ENCODE peak calls at places on chromosome 14, in seven cellular contexts. Y is IMR-90, V is left ventricle myocardium inferior, R is cardiac muscle cell, G is fibroblast of lung, E is PC-3, Z is A549. H is an unnamed sample.

GRCh38 chr14:95150910-95151309 is 6.4 kb downstream of the DICER1 start:
- DNase-seq in Y (no peak), V (no peak), R (no peak), G (no peak), E (no peak), Z (no peak), H (no peak)

GRCh38 chr14:99757331-99758070 is 35.7 kb upstream of the EML1 start:
- DNase-seq in Y (peak; percentile 99), V (no peak), R (peak; percentile 71), G (peak; percentile 96), E (peak; percentile 98), Z (peak; percentile 66), H (no peak)

GRCh38 chr14:61526405-61527312 is 168.7 kb upstream of the HIF1A start:
- DNase-seq in Y (no peak), V (peak; percentile 59), R (no peak), G (no peak), E (peak; percentile 95), Z (no peak), H (no peak)

GRCh38 chr14:66495214-66496098 is 9.3 kb downstream of the CCDC196 start:
- DNase-seq in Y (peak; percentile 71), V (no peak), R (peak; percentile 83), G (peak; percentile 83), E (peak; percentile 70), Z (peak; percentile 40), H (peak; percentile 19)

GRCh38 chr14:54395716-54396115 is 1.1 kb upstream of the CDKN3 start:
- DNase-seq in Y (no peak), V (no peak), R (no peak), G (no peak), E (no peak), Z (no peak), H (no peak)

GRCh38 chr14:52354257-52354656 is 40.1 kb downstream of the PTGER2 start:
- DNase-seq in Y (no peak), V (no peak), R (no peak), G (peak; percentile 53), E (peak; percentile 54), Z (no peak), H (no peak)

GRCh38 chr14:51860164-51860835 is at the start of gene GNG2:
- DNase-seq in Y (peak; percentile 75), V (peak; percentile 87), R (peak; percentile 92), G (peak; percentile 78), E (peak; percentile 73), Z (peak; percentile 40), H (peak; percentile 82)

GRCh38 chr14:76919811-76920571 is 93.8 kb downstream of the LRRC74A start:
- DNase-seq in Y (peak; percentile 88), V (peak; percentile 48), R (peak; percentile 95), G (peak; percentile 91), E (peak; percentile 53), Z (no peak), H (no peak)

GRCh38 chr14:93880025-93880820 is 46.9 kb upstream of the FAM181A start:
- DNase-seq in Y (no peak), V (no peak), R (peak; percentile 50), G (no peak), E (no peak), Z (no peak), H (no peak)

GRCh38 chr14:77508876-77509275 is 10.3 kb upstream of the ISM2 start:
- DNase-seq in Y (no peak), V (no peak), R (no peak), G (no peak), E (peak; percentile 64), Z (no peak), H (no peak)

GRCh38 chr14:67532998-67533753 is at the start of gene PLEKHH1:
- DNase-seq in Y (peak; percentile 57), V (peak; percentile 80), R (peak; percentile 72), G (peak; percentile 51), E (peak; percentile 80), Z (peak; percentile 87), H (peak; percentile 11)

GRCh38 chr14:58362798-58363412 is 32.8 kb upstream of the TOMM20L start:
- DNase-seq in Y (peak; percentile 17), V (no peak), R (peak; percentile 45), G (peak; percentile 32), E (peak; percentile 85), Z (peak; percentile 18), H (no peak)

GRCh38 chr14:34457186-34457585 is 4.9 kb downstream of the SPTSSA start:
- DNase-seq in Y (no peak), V (no peak), R (no peak), G (no peak), E (no peak), Z (no peak), H (no peak)

GRCh38 chr14:21091784-21092146 is 6.7 kb downstream of the ZNF219 start:
- DNase-seq in Y (no peak), V (no peak), R (no peak), G (no peak), E (no peak), Z (no peak), H (no peak)

GRCh38 chr14:76260749-76261148 is 109.0 kb downstream of the GPATCH2L start:
- DNase-seq in Y (no peak), V (no peak), R (no peak), G (no peak), E (no peak), Z (no peak), H (no peak)

GRCh38 chr14:104972301-104973211 is 5.6 kb downstream of the AHNAK2 start:
- DNase-seq in Y (no peak), V (peak; percentile 17), R (no peak), G (peak; percentile 57), E (peak; percentile 97), Z (peak; percentile 79), H (no peak)

GRCh38 chr14:104460920-104461651 is 118.5 kb upstream of the C14orf180 start:
- DNase-seq in Y (no peak), V (no peak), R (peak; percentile 9), G (no peak), E (no peak), Z (no peak), H (no peak)

GRCh38 chr14:77241955-77242354 is 29.1 kb downstream of the NGB start:
- DNase-seq in Y (no peak), V (no peak), R (peak; percentile 2), G (no peak), E (peak; percentile 35), Z (no peak), H (no peak)

GRCh38 chr14:50726372-50727107 is 58.4 kb upstream of the SAV1 start:
- DNase-seq in Y (peak; percentile 89), V (no peak), R (peak; percentile 68), G (peak; percentile 81), E (peak; percentile 77), Z (no peak), H (no peak)
- H3K27ac ChIP-seq in Y (peak overlapping the region; percentile 24), V (no peak overlapping the region), R (no peak overlapping the region), G (peak overlapping the region; percentile 48), E (peak overlapping the region; percentile 48), Z (no peak overlapping the region), H (peak overlapping the region; percentile 7)

GRCh38 chr14:90797451-90797850 is 18.8 kb downstream of the TTC7B start:
- DNase-seq in Y (no peak), V (no peak), R (peak; percentile 37), G (no peak), E (no peak), Z (no peak), H (no peak)

GRCh38 chr14:90795744-90796143 is 20.5 kb downstream of the TTC7B start:
- DNase-seq in Y (peak; percentile 93), V (no peak), R (peak; percentile 74), G (peak; percentile 77), E (peak; percentile 91), Z (no peak), H (no peak)

GRCh38 chr14:90796319-90796718 is 19.9 kb downstream of the TTC7B start:
- DNase-seq in Y (no peak), V (no peak), R (no peak), G (no peak), E (no peak), Z (no peak), H (no peak)

GRCh38 chr14:90799420-90799819 is 16.8 kb downstream of the TTC7B start:
- DNase-seq in Y (no peak), V (no peak), R (no peak), G (no peak), E (no peak), Z (no peak), H (no peak)

GRCh38 chr14:90797919-90798318 is 18.3 kb downstream of the TTC7B start:
- DNase-seq in Y (no peak), V (no peak), R (no peak), G (no peak), E (no peak), Z (no peak), H (no peak)
- H3K27ac ChIP-seq in Y (no peak overlapping the region), V (no peak overlapping the region), R (no peak overlapping the region), G (no peak overlapping the region), E (no peak overlapping the region), Z (no peak overlapping the region), H (no peak overlapping the region)

GRCh38 chr14:90520326-90520725 is 123.5 kb downstream of the CALM1 start:
- DNase-seq in Y (no peak), V (no peak), R (no peak), G (no peak), E (no peak), Z (no peak), H (no peak)

GRCh38 chr14:90518941-90519256 is 122.1 kb downstream of the CALM1 start:
- DNase-seq in Y (peak; percentile 11), V (no peak), R (peak; percentile 45), G (no peak), E (peak; percentile 52), Z (no peak), H (no peak)

GRCh38 chr14:90519262-90519920 is 122.6 kb downstream of the CALM1 start:
- DNase-seq in Y (no peak), V (no peak), R (no peak), G (no peak), E (no peak), Z (no peak), H (no peak)

GRCh38 chr14:90517431-90517841 is 120.6 kb downstream of the CALM1 start:
- DNase-seq in Y (no peak), V (no peak), R (no peak), G (no peak), E (no peak), Z (no peak), H (no peak)

DNA sequence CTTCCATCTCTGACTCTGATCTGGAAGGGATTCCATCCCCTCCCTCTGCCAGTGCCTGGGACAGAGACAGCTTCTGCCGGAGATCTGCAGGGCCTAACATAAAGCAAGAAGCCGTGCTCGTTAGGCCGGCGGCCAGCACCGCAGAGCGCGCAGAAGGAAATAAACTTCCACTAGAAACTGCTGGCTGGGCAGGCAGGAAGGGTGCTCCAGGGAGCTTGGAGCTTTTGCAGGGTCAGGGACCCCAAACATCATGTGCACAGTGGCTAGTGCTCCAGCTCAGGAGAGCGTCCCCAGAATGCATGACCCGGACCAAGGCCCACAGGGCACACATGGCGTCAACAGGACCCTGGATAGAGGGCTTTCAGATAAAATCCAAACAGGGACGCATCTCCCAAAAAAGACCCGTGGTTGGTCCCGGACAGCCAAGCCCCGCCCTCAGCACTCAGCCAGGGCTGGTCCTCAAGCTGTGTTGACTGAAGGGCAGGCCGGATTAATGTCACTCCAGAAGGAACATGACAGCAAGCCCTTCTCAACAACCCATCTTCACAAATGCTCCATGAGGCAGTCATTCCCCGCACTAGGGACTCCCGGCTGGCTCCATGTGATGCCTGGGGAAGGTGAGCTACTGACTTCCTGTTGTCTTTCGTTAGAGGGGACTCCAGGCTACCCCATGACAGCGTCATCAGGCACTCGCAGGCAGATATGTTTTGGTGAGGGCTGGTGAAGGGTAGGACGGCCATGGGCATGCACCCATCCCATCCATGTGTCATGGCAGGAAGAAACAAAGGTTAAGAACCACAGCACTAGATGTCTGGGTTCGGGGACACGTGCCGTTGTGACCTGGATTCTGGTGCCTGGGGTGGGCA is 121.5 kb downstream of the CALM1 start:
- DNase-seq in Y (no peak), V (no peak), R (peak; percentile 14), G (no peak), E (no peak), Z (no peak), H (no peak)
- H3K27ac ChIP-seq in Y (no peak overlapping the region), V (peak overlapping the region; percentile 30), R (no peak overlapping the region), G (no peak overlapping the region), E (no peak overlapping the region), Z (no peak overlapping the region), H (no peak overlapping the region)

GRCh38 chr14:85516239-85517112 is 13.5 kb upstream of the FLRT2 start:
- DNase-seq in Y (peak; percentile 88), V (no peak), R (peak; percentile 91), G (peak; percentile 90), E (peak; percentile 24), Z (no peak), H (no peak)
- H3K27ac ChIP-seq in Y (no peak overlapping the region), V (no peak overlapping the region), R (no peak overlapping the region), G (peak overlapping the region; percentile 14), E (no peak overlapping the region), Z (peak overlapping the region; percentile 16), H (no peak overlapping the region)

H was measured in CD8-positive, alpha-beta T cell.